ENCODE peak calls at places on chromosomes 7 and 10, in four cellular contexts. One of them, this sample, is unnamed.

GRCh38 chr7:22447759-22448158 is 52.2 kb downstream of the STEAP1B start:
- DNase-seq in left ventricle myocardium inferior: no peak
- DNase-seq in RPMI8226: peak; percentile 22
- DNase-seq in NB4: no peak
- DNase-seq in this sample: no peak

GRCh38 chr10:127618797-127619196 is 69.7 kb downstream of the NPS start:
- DNase-seq in NB4: no peak
- DNase-seq in RPMI8226: no peak
- DNase-seq in left ventricle myocardium inferior: no peak
- DNase-seq in this sample: no peak

GRCh38 chr10:133616371-133617130 is 10.0 kb downstream of the FRG2B start:
- DNase-seq in NB4: no peak
- DNase-seq in RPMI8226: no peak
- DNase-seq in left ventricle myocardium inferior: peak; percentile 26
- DNase-seq in this sample: no peak

GRCh38 chr10:113539789-113540188 is 13.1 kb upstream of the HABP2 start:
- DNase-seq in left ventricle myocardium inferior: no peak
- DNase-seq in NB4: peak; percentile 85
- DNase-seq in RPMI8226: no peak
- DNase-seq in this sample: no peak

GRCh38 chr7:100694196-100694745 is at the start of gene GIGYF1:
- DNase-seq in NB4: peak; percentile 90
- DNase-seq in RPMI8226: peak; percentile 82
- DNase-seq in left ventricle myocardium inferior: peak; percentile 81
- DNase-seq in this sample: peak; percentile 56

GRCh38 chr10:109517748-109518147 is 405.6 kb downstream of the XPNPEP1 start:
- DNase-seq in RPMI8226: no peak
- DNase-seq in left ventricle myocardium inferior: no peak
- DNase-seq in NB4: no peak
- DNase-seq in this sample: no peak

GRCh38 chr7:70408891-70409290 is 723.1 kb upstream of the GALNT17 start:
- DNase-seq in NB4: no peak
- DNase-seq in RPMI8226: no peak
- DNase-seq in left ventricle myocardium inferior: no peak
- DNase-seq in this sample: no peak

GRCh38 chr10:33859319-33860022 is 525.0 kb upstream of the NRP1 start:
- DNase-seq in NB4: peak; percentile 12
- DNase-seq in left ventricle myocardium inferior: no peak
- DNase-seq in RPMI8226: no peak
- DNase-seq in this sample: no peak

GRCh38 chr10:5977471-5978370 is at the start of gene IL15RA:
- DNase-seq in left ventricle myocardium inferior: peak; percentile 73
- DNase-seq in NB4: peak; percentile 86
- DNase-seq in RPMI8226: peak; percentile 91
- DNase-seq in this sample: peak; percentile 76

GRCh38 chr7:50197547-50197946 is 104.5 kb upstream of the ZPBP start:
- DNase-seq in NB4: peak; percentile 26
- DNase-seq in RPMI8226: peak; percentile 18
- DNase-seq in left ventricle myocardium inferior: no peak
- DNase-seq in this sample: no peak

GRCh38 chr10:125263551-125263950 is 103.2 kb upstream of the CTBP2 start:
- DNase-seq in RPMI8226: no peak
- DNase-seq in left ventricle myocardium inferior: no peak
- DNase-seq in NB4: no peak
- DNase-seq in this sample: no peak

GRCh38 chr10:31646519-31646918 is 282.1 kb downstream of the ARHGAP12 start:
- DNase-seq in RPMI8226: no peak
- DNase-seq in NB4: no peak
- DNase-seq in left ventricle myocardium inferior: no peak
- DNase-seq in this sample: no peak

GRCh38 chr10:122310311-122311050 is 39.4 kb downstream of the BTBD16 start:
- DNase-seq in RPMI8226: no peak
- DNase-seq in left ventricle myocardium inferior: no peak
- DNase-seq in NB4: peak; percentile 12
- DNase-seq in this sample: no peak

GRCh38 chr7:29297194-29297890 is 102.8 kb downstream of the CHN2 start:
- DNase-seq in left ventricle myocardium inferior: no peak
- DNase-seq in RPMI8226: peak; percentile 46
- DNase-seq in NB4: peak; percentile 31
- DNase-seq in this sample: no peak

GRCh38 chr10:92923416-92923815 is 75.1 kb downstream of the EXOC6 start:
- DNase-seq in RPMI8226: no peak
- DNase-seq in NB4: peak; percentile 27
- DNase-seq in left ventricle myocardium inferior: no peak
- DNase-seq in this sample: no peak

GRCh38 chr7:101138149-101138870 is 11.4 kb downstream of the SERPINE1 start:
- DNase-seq in left ventricle myocardium inferior: peak; percentile 57
- DNase-seq in RPMI8226: peak; percentile 95
- DNase-seq in NB4: peak; percentile 99
- DNase-seq in this sample: peak; percentile 67

GRCh38 chr7:41979834-41980307 is 257.1 kb downstream of the GLI3 start:
- DNase-seq in left ventricle myocardium inferior: no peak
- DNase-seq in NB4: peak; percentile 57
- DNase-seq in RPMI8226: peak; percentile 30
- DNase-seq in this sample: no peak

GRCh38 chr7:28835800-28836199 is 122.3 kb downstream of the TRIL start:
- DNase-seq in RPMI8226: no peak
- DNase-seq in NB4: no peak
- DNase-seq in left ventricle myocardium inferior: no peak
- DNase-seq in this sample: no peak

GRCh38 chr10:992523-993340 is 4.5 kb downstream of the GTPBP4 start:
- DNase-seq in left ventricle myocardium inferior: no peak
- DNase-seq in RPMI8226: no peak
- DNase-seq in NB4: no peak
- DNase-seq in this sample: no peak

GRCh38 chr7:135758531-135758932 is 9.9 kb upstream of the FAM180A start:
- DNase-seq in NB4: no peak
- DNase-seq in RPMI8226: no peak
- DNase-seq in left ventricle myocardium inferior: peak; percentile 43
- DNase-seq in this sample: no peak

GRCh38 chr10:21675157-21675796 is 141.2 kb downstream of the MLLT10 start:
- DNase-seq in left ventricle myocardium inferior: no peak
- DNase-seq in RPMI8226: peak; percentile 44
- DNase-seq in NB4: peak; percentile 41
- DNase-seq in this sample: no peak

GRCh38 chr10:71312220-71312619 is 6.8 kb upstream of the SLC29A3 start:
- DNase-seq in RPMI8226: no peak
- DNase-seq in left ventricle myocardium inferior: no peak
- DNase-seq in NB4: no peak
- DNase-seq in this sample: no peak

GRCh38 chr10:28920091-28920490 is 242.8 kb downstream of the BAMBI start:
- DNase-seq in RPMI8226: no peak
- DNase-seq in left ventricle myocardium inferior: no peak
- DNase-seq in NB4: no peak
- DNase-seq in this sample: no peak

This sample was measured in effector memory CD8-positive, alpha-beta T cell.